ENCODE peak calls at places on chromosomes 6 and 20, in eight cellular contexts. One of them, this sample, is unnamed. For H3K4me1 and H3K36me3, the result is how much of the 10 kb centered on the place peaks cover.

GRCh38 chr6:45587229-45588060 is 209.7 kb upstream of the SUPT3H start:
- DNase-seq in A673: no peak
- DNase-seq in OCI-LY7: no peak
- DNase-seq in suprapubic skin: no peak
- DNase-seq in GM23248: no peak
- DNase-seq in mesenchymal stem cell: no peak
- DNase-seq in fibroblast of lung: no peak
- DNase-seq in breast epithelium: no peak
- DNase-seq in this sample: no peak

GRCh38 chr6:106360989-106361430 is 493 bp downstream of the CRYBG1 start:
- DNase-seq in mesenchymal stem cell: peak
- DNase-seq in breast epithelium: peak
- DNase-seq in A673: peak
- DNase-seq in fibroblast of lung: no peak
- DNase-seq in GM23248: peak
- DNase-seq in OCI-LY7: no peak
- DNase-seq in suprapubic skin: peak
- DNase-seq in this sample: no peak

GRCh38 chr6:4637691-4638433 is 138.3 kb upstream of the CDYL start:
- DNase-seq in OCI-LY7: no peak
- DNase-seq in fibroblast of lung: peak
- DNase-seq in breast epithelium: no peak
- DNase-seq in mesenchymal stem cell: peak
- DNase-seq in suprapubic skin: no peak
- DNase-seq in A673: no peak
- DNase-seq in GM23248: peak
- DNase-seq in this sample: no peak

GRCh38 chr6:30101423-30101938 is 11.4 kb downstream of the TRIM31 start:
- DNase-seq in A673: no peak
- DNase-seq in GM23248: peak
- DNase-seq in OCI-LY7: no peak
- DNase-seq in mesenchymal stem cell: peak
- DNase-seq in breast epithelium: no peak
- DNase-seq in fibroblast of lung: no peak
- DNase-seq in suprapubic skin: no peak
- DNase-seq in this sample: peak

GRCh38 chr6:24848461-24848860 is 49.7 kb upstream of the ARMH2 start:
- DNase-seq in OCI-LY7: no peak
- DNase-seq in fibroblast of lung: no peak
- DNase-seq in mesenchymal stem cell: no peak
- DNase-seq in A673: no peak
- DNase-seq in breast epithelium: no peak
- DNase-seq in GM23248: no peak
- DNase-seq in suprapubic skin: no peak
- DNase-seq in this sample: no peak

GRCh38 chr20:51341581-51341980 is 200.9 kb downstream of the NFATC2 start:
- DNase-seq in breast epithelium: no peak
- DNase-seq in A673: no peak
- DNase-seq in fibroblast of lung: peak
- DNase-seq in GM23248: no peak
- DNase-seq in suprapubic skin: no peak
- DNase-seq in mesenchymal stem cell: peak
- DNase-seq in OCI-LY7: no peak
- DNase-seq in this sample: no peak

GRCh38 chr20:62795023-62795761 is 1.1 kb upstream of the MRGBP start:
- DNase-seq in mesenchymal stem cell: peak
- DNase-seq in fibroblast of lung: peak
- DNase-seq in breast epithelium: no peak
- DNase-seq in A673: peak
- DNase-seq in GM23248: peak
- DNase-seq in suprapubic skin: no peak
- DNase-seq in OCI-LY7: peak
- DNase-seq in this sample: peak

GRCh38 chr20:34922654-34923381 is 32.8 kb downstream of the GSS start:
- DNase-seq in mesenchymal stem cell: peak
- DNase-seq in GM23248: peak
- DNase-seq in fibroblast of lung: peak
- DNase-seq in A673: no peak
- DNase-seq in suprapubic skin: no peak
- DNase-seq in OCI-LY7: no peak
- DNase-seq in breast epithelium: no peak
- DNase-seq in this sample: no peak

GRCh38 chr6:167560673-167561569 is 236.0 kb downstream of the TTLL2 start:
- DNase-seq in fibroblast of lung: no peak
- DNase-seq in breast epithelium: no peak
- DNase-seq in mesenchymal stem cell: no peak
- DNase-seq in A673: no peak
- DNase-seq in GM23248: no peak
- DNase-seq in suprapubic skin: peak
- DNase-seq in OCI-LY7: no peak
- DNase-seq in this sample: no peak
- H3K4me3 ChIP-seq in fibroblast of lung: no peak
- H3K4me3 ChIP-seq in breast epithelium: no peak
- H3K4me3 ChIP-seq in mesenchymal stem cell: no peak
- H3K4me3 ChIP-seq in A673: no peak
- H3K4me3 ChIP-seq in GM23248: no peak
- H3K4me3 ChIP-seq in suprapubic skin: no peak
- H3K4me3 ChIP-seq in OCI-LY7: no peak
- H3K4me3 ChIP-seq in this sample: no peak

DNA sequence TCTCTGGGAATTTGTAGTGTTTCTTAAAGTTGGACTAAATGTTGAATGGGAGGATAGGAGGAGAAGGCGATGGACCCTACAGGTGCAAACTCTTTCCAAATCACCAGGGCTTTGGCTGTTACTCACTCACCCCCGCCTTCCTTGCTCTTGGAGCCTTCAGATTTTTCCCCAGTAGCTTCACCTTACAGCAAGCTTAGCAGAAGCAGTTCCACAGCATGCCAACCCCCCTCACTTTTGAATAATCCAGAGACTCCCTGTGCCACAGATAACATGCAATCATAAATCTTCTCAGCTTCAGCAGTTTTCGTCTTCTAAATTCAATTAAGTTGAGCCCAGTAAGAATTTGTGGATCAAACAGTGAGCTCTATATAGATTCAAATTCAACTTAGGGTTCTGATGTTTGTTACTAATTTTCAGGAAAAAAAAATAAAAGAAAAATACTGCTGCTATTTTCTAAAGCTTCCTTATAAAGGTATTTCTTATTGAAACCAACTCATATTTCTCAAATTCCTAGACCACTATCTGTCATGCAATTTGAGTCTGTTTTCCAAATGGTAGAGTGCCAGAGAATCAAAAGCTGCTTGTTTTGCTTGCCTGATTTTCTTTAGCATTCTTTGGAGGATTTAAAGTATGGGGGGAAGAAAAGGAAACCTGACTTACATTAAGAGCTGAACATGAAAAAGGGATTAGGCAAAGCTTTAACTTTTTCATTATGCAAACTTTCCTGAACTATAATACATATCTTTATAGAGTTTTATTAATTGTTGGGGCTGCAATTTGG is 166.4 kb downstream of the EYA4 start:
- DNase-seq in breast epithelium: no peak
- DNase-seq in OCI-LY7: no peak
- DNase-seq in suprapubic skin: no peak
- DNase-seq in A673: peak
- DNase-seq in mesenchymal stem cell: no peak
- DNase-seq in GM23248: no peak
- DNase-seq in fibroblast of lung: no peak
- DNase-seq in this sample: no peak
- H3K4me1 ChIP-seq in breast epithelium: under half
- H3K4me1 ChIP-seq in OCI-LY7: under half
- H3K4me1 ChIP-seq in suprapubic skin: under half
- H3K4me1 ChIP-seq in A673: under half
- H3K4me1 ChIP-seq in mesenchymal stem cell: under half
- H3K4me1 ChIP-seq in GM23248: under half
- H3K4me1 ChIP-seq in fibroblast of lung: under half
- H3K4me1 ChIP-seq in this sample: under half

GRCh38 chr6:33776186-33776585 is 12.7 kb downstream of the LEMD2 start:
- DNase-seq in A673: no peak
- DNase-seq in OCI-LY7: no peak
- DNase-seq in GM23248: no peak
- DNase-seq in fibroblast of lung: no peak
- DNase-seq in mesenchymal stem cell: no peak
- DNase-seq in breast epithelium: no peak
- DNase-seq in suprapubic skin: no peak
- DNase-seq in this sample: no peak
- H3K36me3 ChIP-seq in A673: half or more
- H3K36me3 ChIP-seq in OCI-LY7: half or more
- H3K36me3 ChIP-seq in GM23248: half or more
- H3K36me3 ChIP-seq in fibroblast of lung: under half
- H3K36me3 ChIP-seq in mesenchymal stem cell: half or more
- H3K36me3 ChIP-seq in breast epithelium: under half
- H3K36me3 ChIP-seq in suprapubic skin: half or more
- H3K36me3 ChIP-seq in this sample: half or more

DNA sequence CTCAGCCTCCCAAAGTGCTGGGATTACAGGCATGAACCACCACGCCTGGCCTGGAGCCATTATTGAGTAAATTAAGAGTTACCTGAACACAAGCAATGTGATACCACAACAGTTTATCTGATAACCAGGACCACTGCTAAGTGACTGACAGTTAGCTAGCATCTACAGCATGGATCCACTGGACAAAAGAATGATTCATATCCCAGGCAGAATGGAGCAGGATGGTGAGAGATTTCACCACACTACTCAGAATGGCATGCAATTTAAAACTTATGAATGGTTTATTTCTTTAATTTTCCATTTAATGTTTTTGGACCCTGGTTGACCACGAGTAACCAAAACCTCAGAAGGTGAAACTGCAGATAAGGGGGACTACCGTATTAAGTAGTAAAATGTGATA is 48.6 kb downstream of the RALGAPA2 start:
- DNase-seq in suprapubic skin: no peak
- DNase-seq in GM23248: peak
- DNase-seq in OCI-LY7: no peak
- DNase-seq in fibroblast of lung: no peak
- DNase-seq in mesenchymal stem cell: no peak
- DNase-seq in A673: no peak
- DNase-seq in breast epithelium: no peak
- DNase-seq in this sample: no peak
- H3K4me3 ChIP-seq in suprapubic skin: no peak
- H3K4me3 ChIP-seq in GM23248: no peak
- H3K4me3 ChIP-seq in OCI-LY7: no peak
- H3K4me3 ChIP-seq in fibroblast of lung: no peak
- H3K4me3 ChIP-seq in mesenchymal stem cell: no peak
- H3K4me3 ChIP-seq in A673: no peak
- H3K4me3 ChIP-seq in breast epithelium: no peak
- H3K4me3 ChIP-seq in this sample: no peak

GRCh38 chr20:57838670-57839142 is 128.9 kb upstream of the PMEPA1 start:
- DNase-seq in suprapubic skin: no peak
- DNase-seq in fibroblast of lung: no peak
- DNase-seq in mesenchymal stem cell: no peak
- DNase-seq in A673: no peak
- DNase-seq in GM23248: no peak
- DNase-seq in OCI-LY7: no peak
- DNase-seq in breast epithelium: no peak
- DNase-seq in this sample: peak
- H3K4me1 ChIP-seq in suprapubic skin: under half
- H3K4me1 ChIP-seq in fibroblast of lung: under half
- H3K4me1 ChIP-seq in mesenchymal stem cell: under half
- H3K4me1 ChIP-seq in A673: under half
- H3K4me1 ChIP-seq in GM23248: under half
- H3K4me1 ChIP-seq in OCI-LY7: under half
- H3K4me1 ChIP-seq in breast epithelium: under half
- H3K4me1 ChIP-seq in this sample: under half

GRCh38 chr20:41094656-41095055 is 42.7 kb upstream of the PLCG1 start:
- DNase-seq in OCI-LY7: no peak
- DNase-seq in A673: peak
- DNase-seq in breast epithelium: no peak
- DNase-seq in GM23248: peak
- DNase-seq in mesenchymal stem cell: peak
- DNase-seq in suprapubic skin: no peak
- DNase-seq in fibroblast of lung: peak
- DNase-seq in this sample: no peak
- H3K36me3 ChIP-seq in OCI-LY7: half or more
- H3K36me3 ChIP-seq in A673: under half
- H3K36me3 ChIP-seq in breast epithelium: under half
- H3K36me3 ChIP-seq in GM23248: under half
- H3K36me3 ChIP-seq in mesenchymal stem cell: half or more
- H3K36me3 ChIP-seq in suprapubic skin: half or more
- H3K36me3 ChIP-seq in fibroblast of lung: under half
- H3K36me3 ChIP-seq in this sample: half or more

GRCh38 chr6:157549468-157549745 is 168.4 kb downstream of the ZDHHC14 start:
- DNase-seq in GM23248: no peak
- DNase-seq in OCI-LY7: no peak
- DNase-seq in fibroblast of lung: no peak
- DNase-seq in suprapubic skin: no peak
- DNase-seq in breast epithelium: no peak
- DNase-seq in A673: no peak
- DNase-seq in mesenchymal stem cell: no peak
- DNase-seq in this sample: no peak

GRCh38 chr6:157548635-157549467 is 167.9 kb downstream of the ZDHHC14 start:
- DNase-seq in A673: no peak
- DNase-seq in mesenchymal stem cell: no peak
- DNase-seq in suprapubic skin: no peak
- DNase-seq in breast epithelium: no peak
- DNase-seq in OCI-LY7: no peak
- DNase-seq in fibroblast of lung: no peak
- DNase-seq in GM23248: no peak
- DNase-seq in this sample: no peak

GRCh38 chr6:157542405-157542943 is 161.5 kb downstream of the ZDHHC14 start:
- DNase-seq in fibroblast of lung: no peak
- DNase-seq in breast epithelium: no peak
- DNase-seq in mesenchymal stem cell: no peak
- DNase-seq in OCI-LY7: no peak
- DNase-seq in suprapubic skin: no peak
- DNase-seq in A673: no peak
- DNase-seq in GM23248: no peak
- DNase-seq in this sample: no peak

GRCh38 chr6:157547112-157547511 is 166.1 kb downstream of the ZDHHC14 start:
- DNase-seq in GM23248: no peak
- DNase-seq in suprapubic skin: no peak
- DNase-seq in A673: no peak
- DNase-seq in breast epithelium: no peak
- DNase-seq in mesenchymal stem cell: no peak
- DNase-seq in OCI-LY7: no peak
- DNase-seq in fibroblast of lung: no peak
- DNase-seq in this sample: no peak

DNA sequence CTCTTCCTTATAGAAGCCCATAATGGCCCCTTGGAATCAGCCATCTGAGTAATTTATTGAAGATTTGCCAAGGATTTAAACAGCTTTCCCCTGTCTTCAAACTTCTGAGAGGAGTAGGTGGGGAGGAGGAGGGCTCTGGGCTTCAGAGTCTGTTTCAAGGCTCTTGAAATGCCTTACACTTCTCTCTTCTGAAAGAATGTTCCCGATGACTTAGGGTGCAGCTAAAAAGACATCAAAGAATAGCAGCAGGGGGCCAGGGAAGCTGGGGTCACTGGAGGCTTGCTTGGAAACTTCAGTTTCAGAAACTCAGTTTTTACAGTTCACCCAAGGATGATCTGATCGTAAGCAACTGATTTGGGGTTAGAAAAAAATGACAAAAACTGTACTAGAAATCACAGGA is 165.4 kb downstream of the ZDHHC14 start:
- DNase-seq in breast epithelium: no peak
- DNase-seq in suprapubic skin: no peak
- DNase-seq in GM23248: no peak
- DNase-seq in fibroblast of lung: peak
- DNase-seq in OCI-LY7: no peak
- DNase-seq in mesenchymal stem cell: no peak
- DNase-seq in A673: peak
- DNase-seq in this sample: no peak
- H3K4me3 ChIP-seq in breast epithelium: no peak
- H3K4me3 ChIP-seq in suprapubic skin: no peak
- H3K4me3 ChIP-seq in GM23248: no peak
- H3K4me3 ChIP-seq in fibroblast of lung: no peak
- H3K4me3 ChIP-seq in OCI-LY7: no peak
- H3K4me3 ChIP-seq in mesenchymal stem cell: no peak
- H3K4me3 ChIP-seq in A673: no peak
- H3K4me3 ChIP-seq in this sample: no peak